ENCODE peak calls at places on chromosomes 7 and 10, in eight cellular contexts. W is body of pancreas, A is AG04450, J is heart left ventricle, Q is neural progenitor cell, Z is heart right ventricle, N is Panc1, E is fibroblast of lung. R is an unnamed sample.

GRCh38 chr10:116270691-116271592 is 2.1 kb downstream of the GFRA1 start:
- DNase-seq in N (no peak), A (no peak), Q (peak; percentile 69), J (no peak), W (peak; percentile 16), Z (no peak), E (peak; percentile 15), R (no peak)

GRCh38 chr10:24958701-24959392 is 6.4 kb upstream of the PRTFDC1 start:
- DNase-seq in N (no peak), W (no peak), J (peak; percentile 45), E (peak; percentile 88), A (no peak), Z (peak; percentile 42), Q (no peak), R (no peak)

GRCh38 chr7:29953735-29954347 is 35.8 kb downstream of the SCRN1 start:
- DNase-seq in Z (no peak), N (no peak), A (no peak), Q (no peak), W (no peak), E (no peak), J (no peak), R (no peak)

GRCh38 chr7:114085313-114085591 is 166.4 kb upstream of the PPP1R3A start:
- DNase-seq in E (no peak), J (no peak), Q (no peak), Z (no peak), N (no peak), A (no peak), W (no peak), R (no peak)

GRCh38 chr10:70740441-70741288 is 44.5 kb downstream of the TBATA start:
- DNase-seq in Z (no peak), E (no peak), Q (no peak), J (no peak), N (no peak), W (no peak), A (no peak), R (no peak)

GRCh38 chr7:8085420-8085819 is 116.8 kb downstream of the GLCCI1 start:
- DNase-seq in A (no peak), W (no peak), J (no peak), N (no peak), E (no peak), Q (no peak), Z (no peak), R (no peak)

GRCh38 chr10:92891885-92892705 is 43.8 kb downstream of the EXOC6 start:
- DNase-seq in Z (peak; percentile 14), N (peak; percentile 96), W (peak; percentile 71), A (peak; percentile 72), Q (no peak), J (no peak), E (peak; percentile 86), R (no peak)

GRCh38 chr7:99824091-99824490 is 3.7 kb upstream of the CYP3A43 start:
- DNase-seq in W (no peak), E (no peak), Q (no peak), N (no peak), Z (no peak), A (no peak), J (no peak), R (no peak)

GRCh38 chr10:80674809-80675208 is 137.1 kb downstream of the SH2D4B start:
- DNase-seq in A (no peak), W (no peak), Q (no peak), N (no peak), E (no peak), J (no peak), Z (no peak), R (no peak)

GRCh38 chr7:15113752-15114151 is 211.2 kb upstream of the DGKB start:
- DNase-seq in Z (no peak), A (no peak), J (no peak), E (peak; percentile 4), Q (no peak), W (no peak), N (no peak), R (no peak)

GRCh38 chr7:131196808-131197207 is 130.9 kb upstream of the MKLN1 start:
- DNase-seq in W (no peak), N (no peak), E (peak; percentile 47), A (no peak), J (no peak), Q (peak; percentile 66), Z (no peak), R (no peak)

GRCh38 chr7:149725426-149725821 is 48.0 kb downstream of the ZNF467 start:
- DNase-seq in A (no peak), Z (no peak), W (no peak), N (no peak), J (no peak), Q (no peak), E (no peak), R (no peak)

GRCh38 chr7:81515009-81515408 is 254.8 kb downstream of the HGF start:
- DNase-seq in N (no peak), E (peak; percentile 42), A (no peak), Z (no peak), W (no peak), Q (no peak), J (no peak), R (no peak)

GRCh38 chr7:134480730-134481129 is 21.8 kb upstream of the AKR1B1 start:
- DNase-seq in A (no peak), W (peak; percentile 23), Q (no peak), N (peak; percentile 43), Z (no peak), E (peak; percentile 65), J (no peak), R (no peak)

GRCh38 chr10:97328646-97329453 is 5.7 kb downstream of the FRAT2 start:
- DNase-seq in Q (no peak), A (no peak), N (no peak), J (no peak), W (peak; percentile 33), E (no peak), Z (no peak), R (no peak)
- H3K27ac ChIP-seq in Q (no peak overlapping the region), A (no peak overlapping the region), N (peak overlapping the region; percentile 81), J (no peak overlapping the region), W (peak overlapping the region; percentile 64), E (no peak overlapping the region), Z (peak overlapping the region; percentile 8), R (no peak overlapping the region)

DNA sequence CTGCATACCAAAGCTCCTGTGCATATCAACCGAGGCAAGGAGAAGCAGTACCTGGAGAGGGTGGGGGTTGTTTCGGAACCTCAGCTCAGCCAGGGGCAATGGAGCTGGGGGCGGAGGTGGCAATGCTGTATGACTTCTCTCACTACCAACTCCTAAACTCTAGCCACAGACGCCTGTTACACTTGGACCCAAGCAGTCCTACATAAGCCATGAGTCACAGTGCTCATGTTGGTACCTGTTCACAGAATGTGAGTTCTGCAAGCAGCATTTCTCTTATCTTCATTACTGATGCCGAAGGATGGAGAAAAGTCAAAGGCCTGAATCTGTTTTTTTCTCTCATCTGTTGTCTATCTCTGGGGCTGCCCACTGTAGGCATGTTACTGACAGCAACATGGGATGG is 3.2 kb upstream of the RAB18 start:
- DNase-seq in Z (no peak), A (no peak), J (no peak), Q (no peak), E (no peak), W (no peak), N (no peak), R (no peak)
- TF ChIP-seq CTCF in Z (no peak), A (no peak), J (no peak), Q (no peak), E (no peak), W (no peak), N (no peak), R (no peak)

GRCh38 chr7:47741984-47742383 is 160.1 kb upstream of the TNS3 start:
- DNase-seq in E (no peak), W (no peak), Z (no peak), Q (no peak), N (no peak), A (no peak), J (no peak), R (no peak)
- H3K27ac ChIP-seq in E (no peak overlapping the region), W (no peak overlapping the region), Z (no peak overlapping the region), Q (no peak overlapping the region), N (peak overlapping the region; percentile 62), A (no peak overlapping the region), J (no peak overlapping the region), R (no peak overlapping the region)

GRCh38 chr7:69994218-69994617 is 395.9 kb downstream of the AUTS2 start:
- DNase-seq in N (no peak), A (no peak), W (no peak), Q (no peak), E (peak; percentile 24), J (no peak), Z (no peak), R (no peak)

GRCh38 chr7:69994907-69995542 is 396.8 kb downstream of the AUTS2 start:
- DNase-seq in A (no peak), E (no peak), Z (no peak), J (no peak), W (no peak), Q (no peak), N (no peak), R (no peak)

GRCh38 chr7:70000747-70001348 is 402.6 kb downstream of the AUTS2 start:
- DNase-seq in A (no peak), J (no peak), E (no peak), Z (no peak), Q (no peak), N (no peak), W (no peak), R (no peak)

GRCh38 chr7:69992938-69993337 is 394.7 kb downstream of the AUTS2 start:
- DNase-seq in N (no peak), A (no peak), Z (no peak), Q (no peak), W (no peak), J (no peak), E (no peak), R (no peak)

GRCh38 chr7:69996132-69996531 is 397.9 kb downstream of the AUTS2 start:
- DNase-seq in N (no peak), Z (no peak), A (no peak), W (no peak), Q (no peak), E (no peak), J (no peak), R (no peak)
- TF ChIP-seq CTCF in N (no peak), Z (no peak), A (no peak), W (no peak), Q (no peak), E (no peak), J (no peak), R (no peak)

GRCh38 chr7:22488643-22489462 is 11.1 kb downstream of the STEAP1B start:
- DNase-seq in A (peak; percentile 45), Q (peak; percentile 82), W (peak; percentile 73), N (peak; percentile 60), J (peak; percentile 63), Z (peak; percentile 68), E (peak; percentile 43), R (peak; percentile 30)

GRCh38 chr7:22482476-22482875 is 17.5 kb downstream of the STEAP1B start:
- DNase-seq in W (no peak), Z (no peak), Q (no peak), N (no peak), E (no peak), A (no peak), J (no peak), R (no peak)

GRCh38 chr7:22485189-22485588 is 14.8 kb downstream of the STEAP1B start:
- DNase-seq in E (peak; percentile 56), Z (no peak), N (no peak), J (no peak), A (no peak), Q (no peak), W (no peak), R (no peak)

GRCh38 chr7:22486597-22486996 is 13.4 kb downstream of the STEAP1B start:
- DNase-seq in A (no peak), E (no peak), Z (no peak), J (no peak), N (no peak), Q (no peak), W (no peak), R (no peak)

GRCh38 chr7:22487978-22488642 is 11.9 kb downstream of the STEAP1B start:
- DNase-seq in E (no peak), W (no peak), J (no peak), A (no peak), Q (no peak), Z (no peak), N (no peak), R (no peak)
- H3K27ac ChIP-seq in E (no peak overlapping the region), W (no peak overlapping the region), J (no peak overlapping the region), A (no peak overlapping the region), Q (no peak overlapping the region), Z (no peak overlapping the region), N (no peak overlapping the region), R (no peak overlapping the region)